ENCODE peak calls at places on chromosomes 5 and 9, in ten cellular contexts. W is esophagus squamous epithelium, Q is endodermal cell, I is hepatocyte, X is right lobe of liver, K is upper lobe of left lung, Z is lower lobe of right lung, J is spleen, P is astrocyte, U is heart right ventricle. D is an unnamed sample.
A peak's percentile ranks its signal among the peaks of the same experiment; 100 is the strongest.

GRCh38 chr5:67842806-67843205 is 372.8 kb upstream of the PIK3R1 start:
- DNase-seq in Z (no peak), P (peak; percentile 2), Q (peak; percentile 53), X (no peak), I (peak; percentile 12), U (no peak), J (no peak), K (no peak), W (no peak), D (no peak)

GRCh38 chr5:11048760-11049159 is 287.7 kb upstream of the DAP start:
- DNase-seq in Q (no peak), K (no peak), J (no peak), I (no peak), U (no peak), P (no peak), W (no peak), Z (no peak), X (no peak), D (no peak)

GRCh38 chr5:174794941-174795672 is 70.7 kb downstream of the MSX2 start:
- DNase-seq in J (no peak), W (no peak), K (no peak), I (no peak), U (no peak), Z (no peak), P (peak; percentile 69), X (no peak), Q (peak; percentile 73), D (no peak)

GRCh38 chr9:91151741-91152095 is 210.0 kb downstream of the AUH start:
- DNase-seq in W (no peak), Q (no peak), X (no peak), P (no peak), U (no peak), Z (no peak), K (no peak), J (no peak), I (no peak), D (no peak)

GRCh38 chr9:126882746-126883145 is 22.3 kb downstream of the ZBTB34 start:
- DNase-seq in W (no peak), U (no peak), P (no peak), Z (no peak), K (no peak), I (no peak), X (no peak), Q (no peak), J (no peak), D (no peak)

GRCh38 chr5:62275581-62275980 is 30.4 kb upstream of the KIF2A start:
- DNase-seq in W (no peak), J (no peak), P (no peak), Q (no peak), Z (no peak), X (no peak), K (no peak), U (no peak), I (no peak), D (no peak)

GRCh38 chr5:87594566-87594965 is 181.8 kb upstream of the CCNH start:
- DNase-seq in U (no peak), I (no peak), P (no peak), X (no peak), K (no peak), Q (no peak), Z (no peak), W (no peak), J (no peak), D (no peak)

GRCh38 chr5:116032094-116032517 is at the start of gene ARL14EPL:
- DNase-seq in X (peak; percentile 45), Z (peak; percentile 56), W (no peak), K (peak; percentile 78), P (peak; percentile 88), J (no peak), I (peak; percentile 64), Q (no peak), U (no peak), D (peak; percentile 74)

GRCh38 chr5:4647955-4648354 is 492.2 kb upstream of the ADAMTS16 start:
- DNase-seq in U (no peak), W (no peak), Z (no peak), K (no peak), Q (no peak), X (no peak), P (no peak), I (no peak), J (no peak), D (no peak)

GRCh38 chr9:120402741-120403542 is 177.0 kb downstream of the CDK5RAP2 start:
- DNase-seq in W (no peak), X (no peak), K (peak; percentile 29), J (peak; percentile 74), P (peak; percentile 100), I (peak; percentile 37), U (no peak), Z (no peak), Q (no peak), D (peak; percentile 55)

GRCh38 chr9:9522406-9522805 is 1090.4 kb downstream of the PTPRD start:
- DNase-seq in Z (no peak), U (no peak), X (no peak), Q (no peak), P (no peak), K (no peak), W (no peak), I (no peak), J (no peak), D (no peak)

GRCh38 chr9:98357921-98358535 is 102.6 kb upstream of the TBC1D2 start:
- DNase-seq in P (peak; percentile 43), U (no peak), X (no peak), J (no peak), K (no peak), Z (no peak), Q (no peak), W (no peak), I (no peak), D (no peak)

GRCh38 chr5:10602031-10602806 is 38.3 kb downstream of the ANKRD33B start:
- DNase-seq in X (peak; percentile 89), U (peak; percentile 40), K (no peak), Q (peak; percentile 42), P (no peak), W (no peak), Z (no peak), J (no peak), I (no peak), D (no peak)

GRCh38 chr9:734831-735511 is 106.5 kb upstream of the DMRT1 start:
- DNase-seq in U (no peak), K (peak; percentile 28), Z (no peak), Q (no peak), P (peak; percentile 98), J (no peak), W (no peak), I (peak; percentile 56), X (no peak), D (no peak)
- H3K4me1 ChIP-seq in U (peaks cover 47% of the 10 kb centered on the region), K (peaks cover 31% of the 10 kb centered on the region), Z (peaks cover 32% of the 10 kb centered on the region), Q (peaks cover 3% of the 10 kb centered on the region), P (peaks cover 34% of the 10 kb centered on the region), J (no peaks in the 10 kb centered on the region), W (peaks cover 56% of the 10 kb centered on the region), I (peaks cover 23% of the 10 kb centered on the region), X (no peaks in the 10 kb centered on the region), D (peaks cover 22% of the 10 kb centered on the region)

GRCh38 chr9:128881627-128881883 is 195 bp downstream of the KYAT1 start:
- DNase-seq in J (no peak), I (no peak), K (no peak), X (no peak), U (no peak), P (no peak), Z (no peak), W (no peak), Q (no peak), D (no peak)

GRCh38 chr9:128884164-128884563 is 2.2 kb downstream of the LRRC8A start:
- DNase-seq in P (no peak), W (no peak), Q (no peak), X (no peak), I (no peak), U (no peak), K (no peak), Z (no peak), J (no peak), D (no peak)

GRCh38 chr9:128885376-128885775 is 3.4 kb downstream of the LRRC8A start:
- DNase-seq in I (no peak), X (no peak), Z (no peak), Q (no peak), K (no peak), U (no peak), W (no peak), J (no peak), P (no peak), D (no peak)

GRCh38 chr9:128882677-128883590 is 1.0 kb downstream of the LRRC8A start:
- DNase-seq in P (no peak), I (no peak), X (no peak), Z (no peak), U (no peak), J (peak; percentile 80), W (no peak), Q (peak; percentile 74), K (no peak), D (no peak)

GRCh38 chr9:128881884-128882676 is at the start of the genes KYAT1 and LRRC8A:
- DNase-seq in Q (peak; percentile 99), J (peak; percentile 100), Z (peak; percentile 98), X (peak; percentile 99), K (peak; percentile 98), U (peak; percentile 99), W (peak; percentile 85), I (peak; percentile 98), P (peak; percentile 85), D (peak; percentile 99)
- TF ChIP-seq CTCF in Q (peak; percentile 15), J (peak; percentile 33), Z (peak; percentile 11), X (no peak), K (peak; percentile 31), U (no peak), W (no peak), I (no peak), P (no peak), D (no peak)

DNA sequence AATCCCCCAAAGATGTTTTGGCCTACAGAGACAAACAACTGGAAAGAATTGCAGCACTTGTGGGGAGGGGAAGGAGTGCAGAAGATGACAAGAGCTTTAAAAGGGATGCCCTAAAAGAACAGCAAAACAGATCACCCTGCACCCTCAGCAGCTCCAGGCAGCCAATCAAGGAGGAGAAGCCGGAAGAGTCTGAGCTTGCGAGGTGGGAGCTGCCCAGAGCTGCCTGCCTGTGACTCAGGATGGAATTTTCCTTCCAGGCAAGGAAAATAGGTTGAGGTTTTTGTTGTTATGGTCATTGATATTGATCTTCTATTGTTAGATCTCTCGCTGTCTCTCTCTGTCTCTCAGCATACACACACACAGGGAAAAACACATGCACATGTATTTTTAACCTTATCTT is 70.3 kb upstream of the MAP1B start:
- DNase-seq in P (peak; percentile 20), Q (peak; percentile 72), W (no peak), Z (no peak), I (no peak), K (no peak), X (no peak), J (no peak), U (no peak), D (no peak)
- H3K4me1 ChIP-seq in P (peaks cover 6% of the 10 kb centered on the region), Q (peaks cover 19% of the 10 kb centered on the region), W (no peaks in the 10 kb centered on the region), Z (no peaks in the 10 kb centered on the region), I (no peaks in the 10 kb centered on the region), K (no peaks in the 10 kb centered on the region), X (no peaks in the 10 kb centered on the region), J (no peaks in the 10 kb centered on the region), U (no peaks in the 10 kb centered on the region), D (peaks cover 8% of the 10 kb centered on the region)

DNA sequence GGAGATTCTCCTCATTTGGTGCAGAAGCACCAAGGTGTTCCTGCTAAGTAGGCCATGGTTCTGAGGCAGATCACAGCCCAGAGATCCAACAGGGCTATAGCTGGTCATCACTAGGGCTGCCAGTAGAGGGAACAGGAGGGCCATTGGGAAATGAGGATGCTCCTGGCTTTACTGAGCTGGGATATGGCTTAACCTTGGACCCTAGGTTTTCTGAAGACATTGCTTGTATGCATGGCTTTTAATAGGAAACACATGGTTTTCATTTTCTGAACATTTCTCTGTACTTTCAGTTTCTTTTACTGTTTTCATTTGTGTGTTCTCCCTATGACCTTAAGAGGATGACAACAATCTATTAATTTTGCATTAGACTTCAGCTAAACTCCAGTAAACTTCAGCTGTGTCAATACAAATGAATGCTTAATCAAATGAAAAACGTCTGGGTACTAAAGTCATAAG is at the start of gene IFNW1:
- DNase-seq in I (no peak), X (no peak), Z (no peak), Q (peak; percentile 58), W (no peak), J (no peak), K (no peak), P (no peak), U (no peak), D (no peak)
- TF ChIP-seq CTCF in I (no peak), X (no peak), Z (no peak), Q (peak; percentile 74), W (no peak), J (no peak), K (no peak), P (no peak), U (no peak), D (no peak)